ENCODE peak calls at places on chromosomes 3 and 15, in four cellular contexts. D, J, F and X are unnamed samples.

GRCh38 chr15:34182942-34183341 is 27.0 kb downstream of the KATNBL1 start:
- DNase-seq in J (no peak), F (no peak), D (no peak), X (peak; percentile 27)

GRCh38 chr15:29670945-29671307 is 151.3 kb downstream of the TJP1 start:
- DNase-seq in F (peak; percentile 68), J (no peak), D (no peak), X (peak; percentile 99)

GRCh38 chr3:37887824-37888223 is 26.1 kb downstream of the CTDSPL start:
- DNase-seq in F (no peak), D (no peak), J (no peak), X (no peak)

GRCh38 chr3:73520931-73521461 is 103.7 kb downstream of the PDZRN3 start:
- DNase-seq in D (no peak), J (no peak), F (no peak), X (no peak)

GRCh38 chr3:13200951-13201350 is 127.7 kb upstream of the IQSEC1 start:
- DNase-seq in F (no peak), D (peak; percentile 39), J (peak; percentile 19), X (no peak)

GRCh38 chr15:71506946-71507345 is 303.4 kb upstream of the NR2E3 start:
- DNase-seq in D (peak; percentile 24), F (no peak), J (no peak), X (no peak)

GRCh38 chr3:81443948-81444347 is 317.5 kb downstream of the GBE1 start:
- DNase-seq in J (no peak), F (no peak), D (no peak), X (peak; percentile 86)

GRCh38 chr3:89699229-89699628 is 591.8 kb downstream of the EPHA3 start:
- DNase-seq in F (peak; percentile 4), D (no peak), J (no peak), X (no peak)

GRCh38 chr15:85458764-85459163 is 78.4 kb downstream of the AKAP13 start:
- DNase-seq in J (no peak), D (no peak), F (no peak), X (peak; percentile 53)

GRCh38 chr15:96343529-96344072 is 13.1 kb downstream of the NR2F2 start:
- DNase-seq in J (no peak), D (no peak), F (no peak), X (no peak)

GRCh38 chr3:147305533-147306241 is 100.7 kb downstream of the ZIC4 start:
- DNase-seq in J (no peak), F (no peak), D (no peak), X (no peak)

DNA sequence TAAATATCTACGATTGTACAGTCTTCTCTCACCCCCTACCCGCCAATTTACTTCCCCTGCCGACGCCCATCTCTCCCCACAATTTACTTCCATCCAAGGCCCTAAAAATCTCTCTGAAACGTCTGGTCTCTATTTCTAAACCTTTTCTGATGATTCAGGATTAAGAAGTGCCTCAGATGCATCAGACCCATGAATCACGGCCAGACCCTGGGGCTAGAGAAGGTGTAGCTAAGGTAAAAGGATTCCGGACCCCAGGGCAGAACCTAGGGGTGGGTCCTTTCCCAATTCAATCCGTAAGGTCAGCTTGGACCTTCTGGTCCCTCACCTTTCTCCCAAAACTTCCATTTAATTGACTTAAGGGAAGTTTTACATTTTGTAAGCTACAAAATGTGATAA is 46.4 kb downstream of the LRIG1 start:
- DNase-seq in F (no peak), J (no peak), D (no peak), X (no peak)
- H4K20me1 ChIP-seq in F (no peaks in the 10 kb centered on the region), J (peaks cover 3% of the 10 kb centered on the region), D (peaks cover 20% of the 10 kb centered on the region), X (no peaks in the 10 kb centered on the region)

GRCh38 chr15:59591372-59591771 is 20.2 kb upstream of the GCNT3 start:
- DNase-seq in J (no peak), F (no peak), D (no peak), X (no peak)

GRCh38 chr15:59583088-59583487 is 28.5 kb upstream of the GCNT3 start:
- DNase-seq in J (no peak), D (no peak), F (no peak), X (no peak)

GRCh38 chr15:59590027-59590426 is 21.6 kb upstream of the GCNT3 start:
- DNase-seq in F (no peak), D (no peak), J (no peak), X (no peak)

DNA sequence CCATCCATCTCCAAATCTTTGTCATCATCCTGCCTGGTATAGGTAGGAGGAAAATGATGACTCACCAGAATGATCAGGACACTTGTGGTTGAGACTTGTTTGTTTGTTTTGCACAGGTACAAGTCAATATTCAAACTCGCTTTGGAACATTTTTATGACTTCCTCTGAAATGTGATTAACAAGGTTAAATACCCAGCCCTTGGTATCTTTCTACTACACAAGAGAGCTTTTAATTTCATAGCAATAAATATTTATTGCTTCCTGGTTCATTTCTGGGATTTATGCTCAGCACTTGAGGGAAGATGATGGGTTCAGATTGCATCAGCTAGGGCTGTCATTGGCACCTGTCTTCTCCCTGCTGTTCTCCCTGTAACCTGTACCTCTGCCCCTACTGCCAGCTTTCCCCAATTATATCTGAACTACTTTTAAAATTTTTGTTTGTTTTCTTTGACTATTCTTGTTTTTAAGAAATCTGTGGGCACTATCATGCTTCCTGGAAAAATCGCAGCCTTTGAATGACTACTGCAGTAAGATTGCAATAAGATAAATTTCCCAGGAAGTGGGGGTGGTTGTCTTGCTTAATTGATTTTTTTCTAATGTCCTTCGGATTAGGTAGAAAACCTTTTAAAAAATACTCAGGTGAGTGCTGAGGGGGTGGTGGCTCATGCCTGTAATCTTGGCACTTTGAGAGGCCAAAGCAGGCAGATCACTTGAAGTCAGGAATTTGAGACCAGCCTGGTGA is 24.3 kb upstream of the GCNT3 start:
- DNase-seq in J (no peak), D (no peak), F (peak; percentile 64), X (peak; percentile 84)
- H3K27ac ChIP-seq in J (no peak overlapping the region), D (no peak overlapping the region), F (peak overlapping the region; percentile 61), X (peak overlapping the region; percentile 69)

DNA sequence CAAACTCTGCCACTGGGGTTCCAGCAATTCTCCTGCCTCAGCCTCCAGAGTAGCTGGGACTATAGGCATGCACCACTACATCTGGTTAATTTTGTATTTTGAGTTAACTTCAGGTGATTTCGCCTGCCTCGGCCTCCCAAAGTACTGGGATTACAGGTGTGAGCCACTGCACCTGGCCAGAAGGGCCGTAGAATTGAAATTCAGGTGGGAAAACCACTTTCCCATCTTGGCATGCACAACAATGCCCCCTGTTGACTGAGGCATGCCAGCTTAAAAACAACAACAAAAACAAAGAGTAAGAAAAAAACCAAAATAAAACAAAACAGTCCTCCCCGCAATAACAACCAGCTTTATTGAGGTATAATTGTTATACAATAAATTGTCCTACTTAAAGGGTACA is 32.6 kb upstream of the RAB11A start:
- DNase-seq in J (no peak), F (no peak), D (no peak), X (no peak)
- TF ChIP-seq CTCF in J (peak; percentile 49), F (no peak), D (peak; percentile 79), X (peak; percentile 56)

DNA sequence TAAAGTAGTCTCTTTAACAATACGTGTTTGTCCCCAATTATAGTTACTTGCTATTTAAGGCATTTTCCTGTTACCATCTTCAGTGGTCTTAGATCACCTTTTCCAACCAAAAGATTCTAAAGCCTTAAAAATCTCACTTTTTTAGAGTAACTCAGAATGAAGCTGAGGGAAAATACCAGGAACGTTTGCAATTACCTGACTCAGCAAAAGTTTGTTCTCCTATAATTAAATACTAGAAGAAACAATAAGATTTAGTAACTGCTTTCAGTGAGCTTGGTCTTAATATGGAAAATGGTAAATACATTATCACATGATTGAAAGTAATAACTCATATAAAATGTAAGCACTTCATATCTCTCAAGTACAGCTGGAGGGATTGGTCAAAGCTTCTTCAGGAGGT is 21.7 kb downstream of the TSC22D2 start:
- DNase-seq in F (no peak), D (no peak), J (no peak), X (no peak)
- H4K20me1 ChIP-seq in F (peaks cover 67% of the 10 kb centered on the region), D (peaks cover 6% of the 10 kb centered on the region), J (peaks cover 16% of the 10 kb centered on the region), X (peaks cover 13% of the 10 kb centered on the region)

GRCh38 chr3:67648701-67649100 is 5.7 kb downstream of the SUCLG2 start:
- DNase-seq in D (no peak), F (peak; percentile 35), J (no peak), X (no peak)
- H3K27ac ChIP-seq in D (no peak overlapping the region), F (peak overlapping the region; percentile 99), J (no peak overlapping the region), X (peak overlapping the region; percentile 99)